ENCODE peak calls at places on chromosomes 7 and 10, in nine cellular contexts. M is HFFc6, T is tibial artery, N is left ventricle myocardium inferior, D is mesothelial cell of epicardium, Q is thoracic aorta, Z is A549, F is prostate gland, O is body of pancreas. A is an unnamed sample.

GRCh38 chr7:85186083-85186520 is 754 bp downstream of the SEMA3D start:
- DNase-seq in D (peak), M (peak), O (no peak), F (peak), Q (no peak), N (no peak), T (peak), Z (peak), A (no peak)

GRCh38 chr10:126525326-126525725 is 137.0 kb upstream of the ADAM12 start:
- DNase-seq in Z (no peak), D (no peak), O (no peak), M (no peak), Q (no peak), T (no peak), N (no peak), F (no peak), A (no peak)

GRCh38 chr7:50867048-50867383 is 84.3 kb upstream of the GRB10 start:
- DNase-seq in F (no peak), O (no peak), Z (no peak), N (no peak), Q (no peak), T (no peak), D (no peak), M (no peak), A (no peak)

GRCh38 chr7:1974714-1975113 is 258.0 kb downstream of the MAD1L1 start:
- DNase-seq in F (no peak), N (no peak), Q (no peak), M (no peak), Z (no peak), T (peak), O (no peak), D (no peak), A (no peak)

GRCh38 chr7:151020231-151020630 is 4.1 kb downstream of the ATG9B start:
- DNase-seq in O (no peak), T (no peak), Z (no peak), Q (no peak), D (no peak), N (no peak), M (no peak), F (no peak), A (no peak)

GRCh38 chr7:142248166-142249160 is 9.4 kb downstream of the PRSS58 start:
- DNase-seq in Q (no peak), O (no peak), T (no peak), N (no peak), D (no peak), F (no peak), M (no peak), Z (no peak), A (no peak)

GRCh38 chr10:76302936-76303656 is 871.7 kb downstream of the LRMDA start:
- DNase-seq in F (peak), O (no peak), Z (no peak), Q (no peak), M (no peak), D (no peak), N (no peak), T (no peak), A (no peak)

GRCh38 chr7:100022621-100023020 is 7.2 kb downstream of the ZKSCAN1 start:
- DNase-seq in O (peak), D (peak), Q (no peak), N (no peak), F (peak), Z (peak), T (peak), M (no peak), A (no peak)

GRCh38 chr7:131066635-131067034 is 261.0 kb upstream of the MKLN1 start:
- DNase-seq in M (peak), F (no peak), O (no peak), Z (peak), D (no peak), N (no peak), T (no peak), Q (no peak), A (no peak)

GRCh38 chr10:29131952-29132820 is 156.7 kb upstream of the LYZL1 start:
- DNase-seq in N (peak), F (no peak), D (no peak), Z (no peak), O (peak), M (peak), Q (no peak), T (no peak), A (no peak)

GRCh38 chr7:70751895-70752294 is 380.0 kb upstream of the GALNT17 start:
- DNase-seq in T (no peak), Q (no peak), D (no peak), O (no peak), Z (no peak), F (no peak), N (no peak), M (no peak), A (no peak)

GRCh38 chr7:145692237-145692950 is 424.2 kb upstream of the CNTNAP2 start:
- DNase-seq in N (peak), M (no peak), O (no peak), F (no peak), D (no peak), Q (no peak), T (no peak), Z (no peak), A (no peak)

GRCh38 chr7:101953248-101953819 is 135.9 kb downstream of the CUX1 start:
- DNase-seq in N (no peak), Q (no peak), T (no peak), Z (no peak), F (no peak), M (peak), D (no peak), O (peak), A (no peak)

GRCh38 chr10:73433538-73433867 is at the start of gene MSS51:
- DNase-seq in T (no peak), M (no peak), O (no peak), F (no peak), N (peak), Z (no peak), Q (no peak), D (no peak), A (no peak)

GRCh38 chr7:126658684-126659083 is 594.1 kb downstream of the GRM8 start:
- DNase-seq in O (no peak), N (no peak), F (no peak), D (no peak), Z (no peak), Q (no peak), T (no peak), M (no peak), A (no peak)

GRCh38 chr10:69636626-69637550 is 6.8 kb downstream of the FAM241B start:
- DNase-seq in O (peak), D (peak), T (peak), N (no peak), M (peak), Z (peak), Q (no peak), F (peak), A (no peak)

GRCh38 chr7:74097937-74098614 is 14.5 kb downstream of the LIMK1 start:
- DNase-seq in Q (no peak), M (peak), D (no peak), Z (peak), T (peak), O (peak), N (no peak), F (no peak), A (peak)

GRCh38 chr7:74627699-74628411 is 29.7 kb upstream of the GTF2I start:
- DNase-seq in M (no peak), O (peak), Z (no peak), Q (no peak), D (no peak), T (no peak), F (peak), N (no peak), A (no peak)

GRCh38 chr7:106045139-106045538 is 67.0 kb downstream of the SYPL1 start:
- DNase-seq in N (no peak), M (no peak), F (no peak), O (no peak), Z (peak), Q (no peak), D (no peak), T (no peak), A (no peak)

GRCh38 chr10:26574783-26575182 is 122.7 kb upstream of the PDSS1 start:
- DNase-seq in Z (no peak), D (no peak), O (no peak), M (no peak), Q (no peak), F (no peak), N (no peak), T (no peak), A (no peak)

GRCh38 chr10:35194906-35195305 is 68.3 kb downstream of the CREM start:
- DNase-seq in Z (peak), M (peak), O (peak), N (no peak), T (no peak), F (no peak), D (no peak), Q (no peak), A (no peak)

DNA sequence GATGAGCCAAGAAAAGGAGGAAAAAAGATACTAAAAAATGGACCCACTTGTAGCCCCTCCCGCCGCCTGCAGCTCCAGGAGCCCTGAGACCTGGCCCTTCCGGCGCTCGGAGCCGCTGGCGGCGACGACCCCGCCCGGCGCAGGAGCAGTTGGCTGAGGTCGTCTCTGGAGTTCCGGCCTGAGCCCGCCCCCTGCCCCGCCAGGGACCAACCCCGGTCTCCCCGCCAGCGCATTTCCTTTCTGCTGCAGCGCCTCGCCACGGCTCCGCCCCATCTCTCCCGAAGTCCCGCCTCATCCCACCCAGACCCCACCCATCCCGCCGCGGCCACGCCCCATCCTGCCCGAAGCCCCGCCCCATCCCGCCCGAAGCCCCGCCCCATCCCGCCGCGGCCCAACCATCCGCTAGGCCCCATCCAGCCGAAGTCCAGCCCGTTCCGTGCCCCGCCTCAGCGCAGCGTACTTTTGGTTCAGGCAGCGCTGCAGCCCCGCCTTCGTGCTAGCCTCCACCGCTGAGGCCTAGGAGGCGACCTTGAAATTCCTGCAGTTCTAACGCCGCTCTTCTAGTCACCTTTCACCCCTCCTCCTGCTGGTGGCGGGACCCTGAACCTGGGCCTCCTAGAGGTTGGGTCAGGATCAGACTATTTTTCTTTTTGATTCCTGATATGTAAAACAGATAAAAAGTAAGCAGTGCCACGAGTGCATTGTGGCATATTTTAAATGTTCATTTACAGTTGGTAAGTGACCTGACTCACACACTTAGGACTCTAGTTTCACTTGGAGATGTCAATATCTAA is at the start of gene STN1:
- DNase-seq in Z (peak), N (peak), F (peak), M (peak), D (peak), Q (peak), O (peak), T (peak), A (peak)
- TF ChIP-seq CTCF in Z (no peak), N (no peak), F (no peak), M (peak), D (no peak), Q (peak), O (peak), T (no peak), A (no peak)

DNA sequence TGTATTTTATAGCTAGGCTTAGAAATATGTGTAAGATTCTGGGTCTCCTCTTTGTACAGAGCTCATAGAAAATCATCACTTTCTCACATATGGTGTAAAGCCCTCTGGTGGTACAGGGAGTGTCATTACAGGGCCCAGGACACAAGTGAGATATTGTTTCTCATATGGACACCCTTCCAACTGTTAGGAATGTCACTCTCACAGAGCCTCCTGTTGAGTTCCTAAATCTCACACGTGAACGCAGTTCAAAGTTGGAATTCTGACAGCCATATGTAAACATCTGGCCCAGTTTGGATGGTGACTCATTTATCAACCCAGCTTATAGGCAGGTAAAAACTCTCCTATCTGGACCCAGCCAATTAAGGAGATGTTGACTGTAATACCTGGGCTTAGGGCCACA is 35.4 kb upstream of the ZNF107 start:
- DNase-seq in D (no peak), F (no peak), M (peak), T (no peak), N (no peak), Z (peak), O (no peak), Q (no peak), A (no peak)
- TF ChIP-seq CTCF in D (peak), F (no peak), M (peak), T (peak), N (peak), Z (no peak), O (peak), Q (peak), A (peak)

GRCh38 chr10:102597131-102597891 is 47.0 kb upstream of the TRIM8 start:
- DNase-seq in M (no peak), D (no peak), T (no peak), Z (no peak), F (no peak), N (peak), O (no peak), Q (no peak), A (no peak)
- TF ChIP-seq CTCF in M (no peak), D (no peak), T (no peak), Z (no peak), F (no peak), N (no peak), O (no peak), Q (no peak), A (no peak)

DNA sequence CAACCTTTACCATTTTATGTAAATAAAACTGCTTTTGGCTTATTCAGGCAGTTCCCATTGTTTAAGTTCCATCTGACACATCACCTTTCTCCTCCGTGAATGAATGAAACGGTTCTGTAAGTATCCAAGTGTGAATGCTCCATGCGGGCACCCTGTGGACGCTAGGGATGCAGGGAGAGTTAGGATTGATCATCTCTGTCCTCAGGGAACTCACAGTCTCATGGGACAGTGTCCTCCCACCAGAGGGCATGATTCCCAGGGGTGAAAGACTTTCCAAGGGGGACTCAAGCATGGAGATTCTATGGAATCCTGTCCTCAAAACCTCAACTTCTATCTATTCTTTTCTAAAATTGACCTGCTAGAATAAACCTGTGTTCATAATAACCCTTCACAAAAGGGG is 98.8 kb downstream of the HECW1 start:
- DNase-seq in D (no peak), F (no peak), Z (peak), T (no peak), O (no peak), Q (no peak), M (peak), N (no peak), A (no peak)
- TF ChIP-seq CTCF in D (no peak), F (no peak), Z (peak), T (no peak), O (no peak), Q (no peak), M (peak), N (no peak), A (no peak)

DNA sequence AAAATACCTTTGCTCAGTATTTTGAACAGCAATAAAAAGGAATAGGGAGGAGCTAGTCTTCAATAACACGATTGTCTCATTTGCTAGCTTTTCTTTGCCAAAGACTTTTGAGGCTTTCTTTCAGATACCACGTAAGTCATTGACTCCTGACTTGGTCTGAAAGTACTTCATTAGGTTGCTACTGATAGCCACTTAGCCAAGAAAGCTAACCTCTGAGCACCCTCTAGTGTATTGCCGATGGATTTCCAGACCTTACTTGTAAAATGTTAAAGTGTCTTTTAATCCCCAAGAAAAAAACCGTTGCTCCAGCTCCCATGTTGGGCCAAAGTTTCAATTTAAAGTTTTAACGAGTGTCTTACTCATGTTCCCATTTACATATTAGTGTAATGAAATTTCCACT is 63.4 kb upstream of the STRIP2 start:
- DNase-seq in Z (peak), O (no peak), Q (no peak), D (no peak), F (no peak), T (no peak), M (no peak), N (no peak), A (no peak)
- TF ChIP-seq CTCF in Z (no peak), O (no peak), Q (no peak), D (no peak), F (no peak), T (no peak), M (no peak), N (no peak), A (peak)

DNA sequence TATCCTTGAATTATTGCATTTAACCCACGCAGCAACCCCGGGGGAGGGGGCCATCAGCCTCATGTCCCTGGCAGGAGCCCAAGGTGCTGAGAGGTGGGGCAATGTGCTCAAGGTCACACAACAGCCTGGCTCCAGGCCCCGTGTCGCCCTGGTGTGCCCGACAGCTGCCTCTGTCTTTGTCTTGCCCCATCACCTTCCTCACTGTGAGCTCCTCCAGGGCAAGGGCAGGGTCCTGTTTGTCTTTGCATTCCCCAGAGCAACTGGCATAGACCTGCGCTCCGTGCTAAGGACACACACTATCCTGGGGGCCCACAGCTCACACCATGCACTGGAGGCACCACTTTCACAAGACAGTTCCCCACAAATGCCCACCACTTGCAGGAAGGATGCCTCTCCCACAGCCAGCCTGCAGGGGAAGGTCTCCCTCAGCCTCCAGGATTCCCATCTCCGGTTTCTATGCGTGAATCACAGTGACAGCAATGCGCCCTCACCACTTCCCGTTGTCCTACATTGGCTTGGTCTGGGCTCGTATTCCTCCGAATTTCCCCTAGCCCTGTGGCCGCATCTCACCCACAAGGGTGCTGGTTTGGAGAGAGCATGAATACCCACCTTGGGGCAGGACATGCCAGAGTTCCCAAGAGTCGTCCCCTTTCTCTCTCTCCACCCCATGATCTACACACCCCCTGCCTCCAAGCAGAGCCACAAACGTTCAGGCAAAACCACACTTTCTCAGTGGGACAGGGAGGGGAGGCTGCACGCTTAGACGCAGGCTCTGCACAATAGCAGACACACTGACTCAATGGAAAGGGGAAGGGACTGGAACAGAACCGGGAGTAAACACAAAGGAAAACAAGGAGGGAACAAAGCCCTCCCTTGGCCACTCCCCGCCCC is 10.3 kb downstream of the ITPRIP start:
- DNase-seq in F (no peak), O (peak), D (no peak), Z (peak), N (no peak), Q (no peak), M (peak), T (peak), A (no peak)
- TF ChIP-seq CTCF in F (no peak), O (no peak), D (no peak), Z (no peak), N (no peak), Q (no peak), M (peak), T (no peak), A (no peak)

GRCh38 chr10:71222541-71223364 is 10.4 kb downstream of the UNC5B start:
- DNase-seq in Q (no peak), D (peak), F (no peak), T (peak), O (no peak), M (peak), Z (no peak), N (no peak), A (peak)

GRCh38 chr10:71221586-71222202 is 9.3 kb downstream of the UNC5B start:
- DNase-seq in M (no peak), Q (no peak), D (peak), N (no peak), T (peak), Z (no peak), O (no peak), F (no peak), A (no peak)

GRCh38 chr10:71219918-71220688 is 7.7 kb downstream of the UNC5B start:
- DNase-seq in O (no peak), Z (no peak), D (no peak), F (no peak), N (no peak), Q (no peak), M (no peak), T (peak), A (no peak)

GRCh38 chr10:71218833-71219120 is 6.4 kb downstream of the UNC5B start:
- DNase-seq in O (no peak), Q (no peak), F (no peak), D (no peak), M (no peak), Z (no peak), N (no peak), T (no peak), A (no peak)

GRCh38 chr10:71220689-71221540 is 8.5 kb downstream of the UNC5B start:
- DNase-seq in O (no peak), T (peak), F (no peak), D (no peak), Q (no peak), M (no peak), N (no peak), Z (no peak), A (no peak)
- TF ChIP-seq CTCF in O (no peak), T (no peak), F (no peak), D (no peak), Q (no peak), M (no peak), N (no peak), Z (no peak), A (no peak)